ENCODE peak calls at places on chromosome X, in four cellular contexts. C is hypothalamus, L is progenitor cell of endocrine pancreas, I is lower leg skin. X is an unnamed sample.

GRCh38 chrX:100341111-100341510 is 69.0 kb downstream of the PCDH19 start:
- DNase-seq in I (no peak), L (no peak), C (no peak), X (no peak)

GRCh38 chrX:71992711-71993110 is 82.1 kb downstream of the NHSL2 start:
- DNase-seq in C (no peak), L (no peak), I (peak; percentile 75), X (no peak)

GRCh38 chrX:39445336-39445735 is 644.1 kb downstream of the MID1IP1 start:
- DNase-seq in L (no peak), I (no peak), C (no peak), X (no peak)

GRCh38 chrX:39953879-39954278 is 143.9 kb downstream of the BCOR start:
- DNase-seq in I (no peak), C (no peak), L (no peak), X (peak; percentile 18)

GRCh38 chrX:124378643-124379042 is 32.3 kb downstream of the SH2D1A start:
- DNase-seq in L (no peak), C (no peak), I (no peak), X (no peak)

GRCh38 chrX:3299626-3300025 is 46.8 kb downstream of the MXRA5 start:
- DNase-seq in C (no peak), I (no peak), L (no peak), X (no peak)

GRCh38 chrX:74535633-74536141 is 78.7 kb downstream of the RLIM start:
- DNase-seq in C (no peak), L (no peak), I (peak; percentile 88), X (peak; percentile 67)

GRCh38 chrX:153900806-153901752 is 3.4 kb upstream of the AVPR2 start:
- DNase-seq in I (peak; percentile 90), L (no peak), C (no peak), X (peak; percentile 31)

GRCh38 chrX:36957425-36958328 is 50.5 kb upstream of the FAM47C start:
- DNase-seq in L (peak; percentile 44), C (no peak), I (no peak), X (no peak)

GRCh38 chrX:11409957-11410356 is 116.7 kb downstream of the AMELX start:
- DNase-seq in C (no peak), L (no peak), I (no peak), X (no peak)

GRCh38 chrX:109632906-109633504 is 8.0 kb upstream of the KCNE5 start:
- DNase-seq in I (no peak), C (no peak), L (peak; percentile 18), X (no peak)

GRCh38 chrX:136646602-136647239 is 1.2 kb upstream of the CD40LG start:
- DNase-seq in I (no peak), L (no peak), C (no peak), X (no peak)

GRCh38 chrX:23333842-23334535 is 660 bp upstream of the PTCHD1 start:
- DNase-seq in I (no peak), C (no peak), L (peak; percentile 26), X (no peak)

GRCh38 chrX:136586386-136586785 is 54.4 kb downstream of the VGLL1 start:
- DNase-seq in C (peak; percentile 1), I (no peak), L (no peak), X (no peak)

GRCh38 chrX:39821011-39821708 is 276.6 kb downstream of the BCOR start:
- DNase-seq in L (peak; percentile 48), C (no peak), I (no peak), X (no peak)

GRCh38 chrX:135982860-135983259 is 2.4 kb upstream of the SLC9A6 start:
- DNase-seq in I (no peak), C (no peak), L (no peak), X (no peak)

GRCh38 chrX:24768556-24768955 is 74.8 kb downstream of the POLA1 start:
- DNase-seq in L (no peak), I (no peak), C (no peak), X (no peak)

GRCh38 chrX:154805696-154806091 is 409 bp upstream of the MPP1 start:
- DNase-seq in L (no peak), I (no peak), C (no peak), X (no peak)

GRCh38 chrX:13387656-13388421 is 68.0 kb upstream of the ATXN3L start:
- DNase-seq in I (no peak), C (no peak), L (no peak), X (no peak)

GRCh38 chrX:68994135-68994882 is 165.5 kb downstream of the EFNB1 start:
- DNase-seq in L (peak; percentile 3), I (peak; percentile 77), C (no peak), X (no peak)

X was measured in gastrocnemius medialis.